ENCODE peak calls at places on chromosome 21, in five cellular contexts. F is tibial nerve, B is CD14-positive monocyte, L is GM10248, Q is mammary epithelial cell. N is an unnamed sample.

GRCh38 chr21:18522181-18522771 is 118.7 kb upstream of the TMPRSS15 start:
- DNase-seq in Q (no peak), F (no peak), L (no peak), B (no peak), N (no peak)

GRCh38 chr21:33198346-33199135 is 31.2 kb upstream of the IFNAR2 start:
- DNase-seq in F (peak; percentile 50), B (peak; percentile 84), Q (no peak), L (no peak), N (peak; percentile 93)

GRCh38 chr21:26961704-26962103 is 5.2 kb downstream of the ADAMTS5 start:
- DNase-seq in Q (no peak), L (no peak), F (no peak), B (no peak), N (no peak)

GRCh38 chr21:17782051-17782450 is 37.1 kb downstream of the C21orf91 start:
- DNase-seq in B (no peak), F (no peak), L (no peak), Q (no peak), N (no peak)

GRCh38 chr21:26946744-26947446 is 20.0 kb downstream of the ADAMTS5 start:
- DNase-seq in Q (no peak), L (no peak), F (no peak), B (no peak), N (no peak)

GRCh38 chr21:15264084-15264483 is 199.3 kb upstream of the NRIP1 start:
- DNase-seq in L (no peak), B (no peak), F (no peak), Q (no peak), N (no peak)

GRCh38 chr21:26124896-26125295 is 45.7 kb downstream of the APP start:
- DNase-seq in B (no peak), Q (no peak), F (no peak), L (no peak), N (no peak)

GRCh38 chr21:21019681-21020080 is 21.5 kb downstream of the NCAM2 start:
- DNase-seq in Q (no peak), F (no peak), L (no peak), B (no peak), N (no peak)

GRCh38 chr21:35699360-35699759 is 361.0 kb downstream of the SETD4 start:
- DNase-seq in Q (no peak), L (no peak), F (no peak), B (no peak), N (no peak)

GRCh38 chr21:35697321-35697808 is 363.0 kb downstream of the SETD4 start:
- DNase-seq in Q (peak; percentile 3), L (no peak), B (no peak), F (peak; percentile 68), N (peak; percentile 53)

DNA sequence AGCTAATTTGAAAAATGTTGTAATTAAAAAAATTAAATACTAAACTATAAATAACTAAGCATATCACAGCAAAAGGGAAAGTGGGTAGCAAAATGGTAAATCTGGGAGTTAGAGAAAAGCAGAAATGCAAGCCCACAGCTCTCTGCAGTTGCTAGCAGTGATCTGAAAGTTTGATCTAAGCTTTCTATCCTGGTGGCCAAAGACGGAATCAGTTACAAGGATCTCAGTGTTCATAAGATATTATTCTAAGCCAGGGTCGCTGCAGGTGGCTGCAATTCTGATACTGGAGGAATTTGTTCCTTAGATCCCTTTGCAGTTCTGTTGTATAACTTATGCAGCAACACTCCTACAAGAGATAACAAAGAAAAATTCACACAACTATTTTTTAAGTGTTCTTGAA is 363.7 kb downstream of the SETD4 start:
- DNase-seq in F (no peak), L (no peak), B (no peak), Q (no peak), N (no peak)
- TF ChIP-seq CTCF in F (no peak), L (no peak), B (no peak), Q (no peak), N (no peak)

GRCh38 chr21:35559881-35560280 is 500.4 kb downstream of the SETD4 start:
- DNase-seq in L (no peak), Q (no peak), F (no peak), B (no peak), N (no peak)

GRCh38 chr21:35561076-35561475 is 499.2 kb downstream of the SETD4 start:
- DNase-seq in Q (no peak), B (no peak), L (no peak), F (no peak), N (no peak)

GRCh38 chr21:35556536-35556935 is 503.8 kb downstream of the SETD4 start:
- DNase-seq in B (no peak), Q (no peak), F (no peak), L (no peak), N (no peak)

GRCh38 chr21:35562876-35563275 is 497.4 kb downstream of the SETD4 start:
- DNase-seq in B (no peak), Q (no peak), F (no peak), L (no peak), N (no peak)

DNA sequence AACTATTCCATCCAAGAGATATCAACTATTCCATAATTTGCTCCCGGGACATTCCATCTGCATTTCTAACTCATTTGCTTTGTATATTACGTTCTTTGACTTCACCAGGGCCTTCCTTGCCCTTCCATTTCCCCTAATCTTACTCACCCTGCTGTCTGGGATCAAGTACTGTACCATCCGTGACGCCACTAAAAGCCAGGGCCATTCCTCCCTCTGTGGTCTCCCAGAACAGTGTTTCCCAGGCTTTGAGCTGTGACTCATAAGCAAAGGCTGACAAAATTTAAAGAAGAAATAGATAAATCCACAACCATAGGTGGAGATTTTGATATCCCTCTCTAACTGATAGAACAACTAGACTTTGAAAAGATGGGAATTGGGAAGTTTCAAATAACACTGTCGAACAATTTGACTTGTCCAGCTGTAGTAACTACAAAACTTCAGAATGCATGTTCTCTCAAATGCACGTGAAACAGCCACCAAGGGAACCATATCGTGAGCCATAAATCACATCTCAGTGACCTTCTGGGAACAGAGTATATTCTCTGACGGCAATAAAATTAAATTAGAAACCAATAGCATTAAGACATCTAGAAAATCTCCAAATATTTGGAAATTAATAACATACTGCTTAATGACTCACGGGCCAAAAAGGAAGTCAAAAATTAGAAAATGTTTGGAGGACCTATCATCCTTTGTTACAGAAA is 501.0 kb downstream of the SETD4 start:
- DNase-seq in F (no peak), B (no peak), Q (peak; percentile 33), L (no peak), N (no peak)
- TF ChIP-seq CTCF in F (no peak), B (no peak), Q (no peak), L (no peak), N (no peak)

DNA sequence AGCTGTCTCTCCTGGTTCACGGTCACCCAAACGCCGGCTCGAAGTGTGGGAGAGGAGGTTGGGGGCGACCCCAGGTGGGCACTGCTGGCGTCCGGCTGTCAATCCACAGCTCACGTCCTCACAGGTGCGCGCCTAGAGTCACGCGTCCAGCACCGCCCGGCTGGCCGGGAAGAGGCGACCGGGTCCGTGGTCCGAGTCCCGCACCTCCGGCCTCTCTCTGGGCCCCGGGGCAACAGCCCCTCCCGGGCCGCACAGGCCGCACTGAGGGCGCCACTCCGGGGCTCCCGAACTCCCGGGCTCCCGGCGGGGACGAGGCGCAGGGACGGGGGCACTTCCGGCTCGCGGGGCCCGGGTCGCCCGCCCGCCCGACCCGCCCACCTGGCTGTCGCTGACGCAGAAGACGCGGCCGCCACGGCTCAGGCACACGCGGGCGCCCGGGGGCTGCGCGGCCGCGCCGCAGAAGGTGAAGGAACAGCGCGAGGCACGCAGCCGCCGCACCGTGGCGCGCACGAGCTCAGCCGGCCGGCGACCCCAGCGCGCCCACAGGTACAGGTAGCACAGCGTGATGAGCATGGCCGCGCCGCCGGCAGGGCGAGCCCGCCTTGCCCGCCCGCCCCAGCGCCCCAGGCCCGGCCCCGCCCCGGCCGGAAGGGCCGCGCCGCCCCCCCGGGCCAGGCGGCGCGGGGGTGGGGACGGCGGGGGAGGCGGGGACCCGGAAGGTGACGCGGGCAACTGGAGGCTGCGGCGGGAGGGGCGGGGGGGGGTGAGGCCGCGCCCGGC is at the start of gene HLCS:
- DNase-seq in L (peak; percentile 87), Q (peak; percentile 69), B (no peak), F (peak; percentile 20), N (peak; percentile 36)
- TF ChIP-seq CTCF in L (peak; percentile 40), Q (peak; percentile 21), B (peak; percentile 33), F (peak; percentile 18), N (no peak)

GRCh38 chr21:35231115-35231514 is 182.0 kb upstream of the RUNX1 start:
- DNase-seq in B (no peak), Q (peak; percentile 67), F (no peak), L (no peak), N (no peak)
- TF ChIP-seq CTCF in B (no peak), Q (no peak), F (no peak), L (no peak), N (no peak)

DNA sequence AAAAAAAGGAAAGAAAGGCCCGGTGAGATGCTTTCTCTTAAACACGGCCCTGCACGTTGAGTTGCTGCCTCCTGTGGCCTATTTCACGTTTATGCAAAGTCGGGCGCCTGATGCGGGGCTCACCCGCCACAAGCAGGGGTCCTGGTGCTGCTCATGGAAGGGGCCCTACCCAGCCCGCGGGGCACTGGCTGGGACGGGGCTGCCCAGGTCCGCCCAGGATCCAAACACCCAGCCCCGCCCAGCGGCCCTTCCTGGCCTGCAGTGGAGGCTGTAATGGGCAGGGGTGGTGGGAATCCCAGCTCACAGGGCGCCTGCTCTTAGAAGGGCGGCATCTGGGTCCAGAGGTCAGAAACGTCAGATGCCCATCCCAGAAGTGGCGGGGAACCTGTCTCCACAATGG is 1.6 kb downstream of the COL6A2 start:
- DNase-seq in F (peak; percentile 13), Q (no peak), L (no peak), B (no peak), N (no peak)
- TF ChIP-seq CTCF in F (no peak), Q (no peak), L (no peak), B (no peak), N (no peak)

GRCh38 chr21:42558846-42559245 is 45.2 kb downstream of the SLC37A1 start:
- DNase-seq in F (no peak), L (no peak), B (no peak), Q (no peak), N (no peak)
- TF ChIP-seq CTCF in F (no peak), L (no peak), B (no peak), Q (no peak), N (no peak)

DNA sequence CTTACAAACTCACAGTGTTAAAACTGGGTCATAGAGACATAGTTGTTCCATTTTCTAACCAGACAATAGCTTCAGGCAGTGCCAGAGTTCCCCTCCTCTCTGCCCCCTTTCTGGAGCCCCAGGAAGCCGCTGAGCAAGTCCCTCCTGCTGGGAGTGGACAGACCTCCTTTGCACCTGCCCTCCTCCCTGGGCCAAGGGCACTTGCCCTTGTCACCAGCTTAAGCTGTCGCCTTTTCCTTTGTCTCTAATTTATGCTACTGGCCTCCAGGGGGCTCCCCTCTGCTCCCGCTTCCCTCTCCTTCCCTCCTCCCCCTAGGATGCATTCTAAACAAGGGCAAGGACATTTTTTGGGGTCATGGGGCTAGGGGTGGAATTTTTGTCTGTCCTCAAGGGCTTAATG is 182.4 kb downstream of the MIS18A start:
- DNase-seq in Q (no peak), B (no peak), L (peak; percentile 38), F (no peak), N (no peak)
- TF ChIP-seq CTCF in Q (no peak), B (no peak), L (peak; percentile 34), F (no peak), N (peak; percentile 32)

DNA sequence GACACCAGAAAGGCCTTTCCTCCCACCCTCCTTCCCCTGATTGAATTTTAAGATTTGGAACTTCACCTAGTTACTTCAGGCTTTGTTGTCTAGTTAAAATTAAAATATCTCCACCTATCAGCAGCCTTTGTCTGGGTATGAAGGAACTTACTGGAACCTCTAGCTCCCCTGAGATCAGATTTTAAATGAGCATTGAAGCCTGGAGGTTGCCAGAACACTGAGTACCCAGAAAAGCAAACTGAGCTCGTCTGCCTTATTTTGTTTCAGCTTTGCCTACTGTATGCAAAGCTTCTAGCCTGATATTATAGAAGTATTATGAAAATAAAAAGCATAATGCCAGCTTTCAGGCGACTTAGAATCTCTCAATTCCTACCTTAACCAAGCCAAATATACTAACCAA is 34.1 kb downstream of the HLCS start:
- DNase-seq in F (no peak), B (no peak), Q (no peak), L (no peak), N (no peak)
- TF ChIP-seq CTCF in F (no peak), B (no peak), Q (no peak), L (no peak), N (no peak)

N was measured in HL-60.